ENCODE peak calls at places on chromosome 3, in five cellular contexts. C is suprapubic skin, B is uterus, G is Peyer's patch, K is lung. R is an unnamed sample.

GRCh38 chr3:56689303-56689702 is 6.2 kb upstream of the TASOR start:
- DNase-seq in B (no peak), G (no peak), K (no peak), C (no peak), R (no peak)

GRCh38 chr3:148974726-148975125 is 16.6 kb upstream of the GYG1 start:
- DNase-seq in B (no peak), G (no peak), C (no peak), K (no peak), R (no peak)

GRCh38 chr3:127456471-127457093 is 134.0 kb downstream of the TPRA1 start:
- DNase-seq in B (no peak), C (peak), G (no peak), K (no peak), R (no peak)

GRCh38 chr3:53938645-53939044 is 47.0 kb upstream of the SELENOK start:
- DNase-seq in C (no peak), K (no peak), B (no peak), G (no peak), R (no peak)

GRCh38 chr3:172524611-172525010 is 1.4 kb upstream of the TNFSF10 start:
- DNase-seq in B (no peak), G (no peak), C (no peak), K (no peak), R (no peak)

GRCh38 chr3:156109989-156110388 is 10.4 kb upstream of the KCNAB1 start:
- DNase-seq in B (peak), K (no peak), C (no peak), G (no peak), R (no peak)

GRCh38 chr3:54122046-54122801 is at the start of gene CACNA2D3:
- DNase-seq in K (no peak), C (no peak), B (no peak), G (no peak), R (no peak)

GRCh38 chr3:43866529-43867353 is 176.0 kb downstream of the ABHD5 start:
- DNase-seq in G (no peak), K (peak), C (no peak), B (no peak), R (peak)

GRCh38 chr3:52171577-52172261 is 17.5 kb upstream of the POC1A start:
- DNase-seq in B (no peak), G (no peak), C (peak), K (no peak), R (no peak)

GRCh38 chr3:133276594-133276993 is 123.3 kb upstream of the BFSP2 start:
- DNase-seq in C (no peak), G (no peak), B (no peak), K (no peak), R (no peak)

GRCh38 chr3:114809668-114810413 is 337.2 kb downstream of the ZBTB20 start:
- DNase-seq in K (no peak), G (no peak), C (no peak), B (no peak), R (peak)

GRCh38 chr3:151770941-151771340 is 37.2 kb downstream of the AADACL2 start:
- DNase-seq in C (peak), K (peak), G (no peak), B (peak), R (no peak)

GRCh38 chr3:195807681-195808121 is 4.0 kb downstream of the MUC4 start:
- DNase-seq in B (no peak), G (no peak), C (no peak), K (no peak), R (no peak)

GRCh38 chr3:65575376-65575840 is 463.3 kb downstream of the MAGI1 start:
- DNase-seq in C (no peak), G (no peak), K (no peak), B (no peak), R (peak)

GRCh38 chr3:65581313-65581712 is 457.4 kb downstream of the MAGI1 start:
- DNase-seq in K (no peak), G (no peak), B (no peak), C (no peak), R (no peak)

GRCh38 chr3:65576942-65577341 is 461.8 kb downstream of the MAGI1 start:
- DNase-seq in B (no peak), C (no peak), G (no peak), K (no peak), R (peak)

GRCh38 chr3:65576228-65576627 is 462.5 kb downstream of the MAGI1 start:
- DNase-seq in C (no peak), G (no peak), K (no peak), B (no peak), R (no peak)

GRCh38 chr3:65577875-65578274 is 460.8 kb downstream of the MAGI1 start:
- DNase-seq in C (no peak), G (no peak), K (no peak), B (no peak), R (no peak)
- TF ChIP-seq CTCF in C (no peak), G (no peak), K (no peak), B (no peak), R (no peak)

DNA sequence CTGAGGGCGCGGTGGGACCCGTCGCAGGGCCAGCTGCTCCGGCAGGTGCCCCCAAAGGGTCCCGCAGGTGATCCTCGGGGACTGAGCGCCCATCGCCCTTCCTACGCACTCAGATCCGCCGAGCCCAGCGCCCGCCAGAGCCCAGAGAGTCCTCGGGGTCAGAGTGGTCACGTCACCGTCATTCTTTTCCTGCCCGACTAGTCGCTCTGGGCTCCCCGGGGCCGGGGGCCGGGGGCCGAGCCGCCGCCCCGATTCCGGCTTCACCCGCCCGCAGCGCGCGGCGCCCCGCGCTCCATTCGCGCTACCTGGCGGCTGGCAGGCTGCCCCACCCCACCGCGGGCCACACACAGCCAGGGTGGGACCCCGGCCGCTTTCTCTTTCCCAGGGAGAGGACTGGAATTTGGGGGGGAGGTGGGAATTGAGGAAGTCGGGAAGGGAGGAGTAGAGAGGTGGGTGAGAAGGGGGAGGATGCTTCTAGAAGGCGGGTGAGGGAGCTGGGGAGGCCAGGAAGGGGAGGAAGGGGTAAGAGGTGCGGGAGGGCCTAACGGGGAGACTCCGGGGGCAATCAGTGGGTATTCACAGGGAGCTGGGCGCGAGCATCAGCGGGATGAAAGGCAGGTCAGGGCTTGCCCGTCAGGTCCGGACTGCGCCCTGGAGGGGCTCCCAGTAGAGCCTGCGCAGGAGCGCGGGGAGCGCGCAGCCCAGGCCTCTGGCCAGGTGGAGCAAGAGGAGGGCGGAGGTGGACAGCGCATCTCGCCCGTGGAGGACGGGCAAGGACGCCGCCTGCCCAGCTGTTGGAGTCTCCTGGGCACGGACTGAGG is 36.0 kb upstream of the EPHB3 start:
- DNase-seq in G (no peak), K (no peak), C (no peak), B (no peak), R (no peak)
- H3K27ac ChIP-seq in G (peak), K (peak), C (no peak), B (peak), R (no peak)

GRCh38 chr3:169240786-169241486 is 422.6 kb downstream of the MECOM start:
- DNase-seq in C (no peak), G (no peak), K (no peak), B (no peak), R (no peak)
- TF ChIP-seq CTCF in C (no peak), G (no peak), K (no peak), B (no peak), R (no peak)

GRCh38 chr3:150370129-150370602 is 37.9 kb upstream of the TSC22D2 start:
- DNase-seq in G (no peak), B (peak), C (peak), K (peak), R (peak)
- H3K27ac ChIP-seq in G (peak), B (peak), C (peak), K (peak), R (peak)

GRCh38 chr3:39180183-39180545 is 12.2 kb downstream of the XIRP1 start:
- DNase-seq in G (no peak), C (no peak), K (no peak), B (no peak), R (no peak)

GRCh38 chr3:39181408-39182335 is 10.7 kb downstream of the XIRP1 start:
- DNase-seq in G (no peak), C (no peak), K (no peak), B (no peak), R (no peak)

GRCh38 chr3:39183231-39184080 is 8.9 kb downstream of the XIRP1 start:
- DNase-seq in G (no peak), K (no peak), C (no peak), B (no peak), R (no peak)

GRCh38 chr3:39178553-39178952 is 13.8 kb downstream of the XIRP1 start:
- DNase-seq in K (no peak), B (no peak), C (no peak), G (no peak), R (no peak)

DNA sequence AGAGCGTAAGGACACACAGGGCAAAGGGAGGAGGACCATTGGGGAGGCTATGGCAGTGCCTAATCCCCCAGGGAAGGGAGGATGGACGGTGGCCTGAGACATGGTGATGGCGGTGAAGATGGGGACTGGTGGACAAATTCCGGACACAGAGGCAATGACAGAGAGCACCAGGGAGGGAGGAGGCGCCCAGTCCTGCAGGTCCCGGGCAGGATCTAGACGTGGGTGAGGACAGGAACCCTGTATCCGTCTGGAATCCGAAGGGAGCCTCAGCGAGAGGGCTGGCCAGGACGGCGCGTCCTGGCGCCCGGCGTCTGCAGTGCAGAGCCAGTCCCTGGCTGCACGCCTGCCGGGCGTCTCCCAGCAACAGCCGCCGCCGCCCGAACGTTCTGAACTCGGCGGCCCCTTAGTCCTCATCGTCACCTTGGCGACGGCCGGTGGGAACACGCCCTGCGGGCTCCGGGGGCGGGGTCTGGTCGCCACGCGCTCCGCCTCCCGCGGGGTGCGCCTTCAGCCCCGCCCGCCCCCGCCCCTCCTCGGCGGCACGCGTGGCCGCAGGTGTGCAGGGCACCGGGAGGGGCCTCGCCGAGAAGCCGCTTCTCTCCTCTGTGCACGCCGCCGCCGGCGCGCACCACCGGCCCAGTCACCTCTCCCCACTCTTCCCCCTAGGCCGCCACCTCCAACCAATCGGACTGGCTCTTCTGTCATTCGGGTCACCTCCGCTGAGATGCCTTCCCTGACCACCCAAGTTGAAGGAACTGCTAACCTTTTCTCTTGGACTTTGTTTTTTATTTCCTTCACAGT is 11.6 kb downstream of the XIRP1 start:
- DNase-seq in C (peak), G (peak), K (peak), B (peak), R (no peak)
- TF ChIP-seq CTCF in C (peak), G (peak), K (no peak), B (no peak), R (peak)

DNA sequence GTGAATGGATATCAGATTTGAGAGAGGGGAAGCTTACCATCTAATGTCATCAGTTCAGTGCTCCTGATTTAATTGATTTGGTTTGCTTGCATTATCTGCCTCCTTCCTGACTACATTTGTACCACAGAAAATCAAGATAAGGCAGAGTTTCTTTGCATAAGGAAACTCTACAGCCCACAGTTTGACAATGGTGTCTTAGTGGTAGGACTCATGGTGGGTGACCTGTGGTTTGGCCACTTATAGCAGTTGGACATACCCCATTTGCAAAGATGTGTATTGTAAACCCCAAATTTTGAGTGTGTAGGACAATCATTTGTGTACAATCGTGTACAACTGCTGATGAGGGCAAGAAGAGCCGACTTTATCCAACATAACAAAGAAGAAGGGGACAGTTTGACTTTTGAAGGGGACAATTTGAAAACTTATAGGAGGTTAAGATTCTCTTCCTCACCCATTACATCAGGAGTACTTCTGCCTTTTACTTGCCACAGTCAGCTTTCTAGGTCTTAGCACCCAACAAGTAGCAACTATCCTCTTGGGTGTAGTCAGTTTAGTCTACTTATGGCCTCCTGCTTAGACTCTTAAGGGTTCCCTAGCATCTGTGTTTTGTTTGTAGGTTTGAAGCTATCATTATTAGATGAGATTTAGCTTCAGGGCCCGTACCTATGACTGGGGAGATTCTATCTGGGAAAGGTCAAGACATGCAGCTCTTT is 6.2 kb downstream of the TGFBR2 start:
- DNase-seq in K (no peak), C (no peak), G (no peak), B (no peak), R (no peak)
- H3K27ac ChIP-seq in K (peak), C (no peak), G (peak), B (peak), R (no peak)

GRCh38 chr3:10950476-10951294 is 41.9 kb upstream of the SLC6A1 start:
- DNase-seq in C (no peak), G (no peak), K (no peak), B (peak), R (peak)

GRCh38 chr3:10952525-10952924 is 40.0 kb upstream of the SLC6A1 start:
- DNase-seq in B (no peak), K (no peak), C (no peak), G (no peak), R (no peak)

GRCh38 chr3:10948326-10948725 is 44.2 kb upstream of the SLC6A1 start:
- DNase-seq in K (no peak), C (no peak), G (no peak), B (no peak), R (no peak)

GRCh38 chr3:10949197-10949596 is 43.4 kb upstream of the SLC6A1 start:
- DNase-seq in K (no peak), G (no peak), C (no peak), B (no peak), R (no peak)

DNA sequence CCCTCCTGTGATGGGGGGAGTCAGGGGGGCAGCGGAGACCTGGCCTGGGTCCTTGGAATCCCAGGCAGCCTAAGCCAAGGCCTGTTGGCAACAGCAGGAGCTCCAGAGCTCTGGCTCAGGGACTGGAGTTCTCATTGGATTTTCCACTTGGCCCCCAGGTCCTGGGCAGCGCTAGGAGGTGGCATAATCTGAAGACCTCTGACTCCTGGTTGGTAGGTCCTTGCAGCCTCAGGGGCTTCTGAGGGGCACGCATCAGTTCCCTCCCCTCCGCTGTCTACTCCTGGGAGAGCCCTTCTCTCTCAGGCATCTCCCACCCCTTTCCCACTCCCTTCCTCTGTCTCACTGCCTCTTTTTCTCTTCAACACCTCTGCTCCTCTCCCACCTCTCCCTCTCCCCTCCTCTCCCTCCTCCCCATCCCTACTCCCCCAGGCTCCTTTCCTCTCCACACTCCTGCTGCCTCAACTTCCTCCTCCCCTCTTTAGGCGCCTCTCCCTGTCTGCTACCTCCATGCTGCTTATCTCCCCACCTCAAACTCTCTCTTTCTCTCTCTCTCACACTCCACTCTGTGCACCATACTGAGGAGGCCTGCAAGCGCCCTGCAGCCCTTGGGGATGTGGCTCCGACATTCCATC is 41.1 kb upstream of the SLC6A1 start:
- DNase-seq in B (no peak), K (no peak), G (no peak), C (no peak), R (no peak)
- TF ChIP-seq CTCF in B (no peak), K (no peak), G (no peak), C (no peak), R (no peak)